ENCODE peak calls at places on chromosomes 13 and 19, in four cellular contexts. One of them, this sample, is unnamed. For H3K9me3, the result is how much of the 10 kb centered on the place peaks cover.

GRCh38 chr13:51587372-51587771 is 3.1 kb downstream of the WDFY2 start:
- DNase-seq in ovary: no peak
- DNase-seq in ascending aorta: no peak
- DNase-seq in psoas muscle: no peak
- DNase-seq in this sample: no peak

GRCh38 chr13:51518847-51519246 is 65.4 kb upstream of the WDFY2 start:
- DNase-seq in ovary: no peak
- DNase-seq in ascending aorta: no peak
- DNase-seq in psoas muscle: no peak
- DNase-seq in this sample: no peak

GRCh38 chr19:49890349-49891311 is 6.1 kb downstream of the IL4I1 start:
- DNase-seq in ovary: peak
- DNase-seq in ascending aorta: no peak
- DNase-seq in psoas muscle: no peak
- DNase-seq in this sample: no peak

GRCh38 chr13:89214115-89214514 is 1542.9 kb downstream of the SLITRK5 start:
- DNase-seq in ovary: no peak
- DNase-seq in ascending aorta: no peak
- DNase-seq in psoas muscle: no peak
- DNase-seq in this sample: no peak

GRCh38 chr19:7863157-7863970 is 10.8 kb downstream of the PRR36 start:
- DNase-seq in ovary: peak
- DNase-seq in ascending aorta: no peak
- DNase-seq in psoas muscle: peak
- DNase-seq in this sample: no peak

GRCh38 chr13:78129850-78130249 is 211.2 kb upstream of the EDNRB start:
- DNase-seq in ovary: no peak
- DNase-seq in ascending aorta: no peak
- DNase-seq in psoas muscle: no peak
- DNase-seq in this sample: no peak

GRCh38 chr13:41917641-41918040 is 43.3 kb downstream of the VWA8 start:
- DNase-seq in ovary: no peak
- DNase-seq in ascending aorta: no peak
- DNase-seq in psoas muscle: no peak
- DNase-seq in this sample: no peak

GRCh38 chr13:107512551-107512950 is 702.8 kb downstream of the LIG4 start:
- DNase-seq in ovary: no peak
- DNase-seq in ascending aorta: no peak
- DNase-seq in psoas muscle: no peak
- DNase-seq in this sample: no peak

GRCh38 chr13:113058988-113059850 is 46.4 kb upstream of the F7 start:
- DNase-seq in ovary: no peak
- DNase-seq in ascending aorta: no peak
- DNase-seq in psoas muscle: peak
- DNase-seq in this sample: no peak

GRCh38 chr19:38070573-38070972 is 153.4 kb downstream of the DPF1 start:
- DNase-seq in ovary: no peak
- DNase-seq in ascending aorta: no peak
- DNase-seq in psoas muscle: no peak
- DNase-seq in this sample: no peak

GRCh38 chr19:1470864-1471513 is 8.0 kb downstream of the C19orf25 start:
- DNase-seq in ovary: no peak
- DNase-seq in ascending aorta: no peak
- DNase-seq in psoas muscle: peak
- DNase-seq in this sample: no peak

GRCh38 chr19:1469936-1470863 is 8.8 kb downstream of the C19orf25 start:
- DNase-seq in ovary: no peak
- DNase-seq in ascending aorta: no peak
- DNase-seq in psoas muscle: peak
- DNase-seq in this sample: no peak

GRCh38 chr19:1472227-1473055 is 6.6 kb downstream of the C19orf25 start:
- DNase-seq in ovary: no peak
- DNase-seq in ascending aorta: no peak
- DNase-seq in psoas muscle: peak
- DNase-seq in this sample: no peak

GRCh38 chr19:1473056-1473400 is 6.0 kb downstream of the C19orf25 start:
- DNase-seq in ovary: no peak
- DNase-seq in ascending aorta: no peak
- DNase-seq in psoas muscle: peak
- DNase-seq in this sample: no peak

DNA sequence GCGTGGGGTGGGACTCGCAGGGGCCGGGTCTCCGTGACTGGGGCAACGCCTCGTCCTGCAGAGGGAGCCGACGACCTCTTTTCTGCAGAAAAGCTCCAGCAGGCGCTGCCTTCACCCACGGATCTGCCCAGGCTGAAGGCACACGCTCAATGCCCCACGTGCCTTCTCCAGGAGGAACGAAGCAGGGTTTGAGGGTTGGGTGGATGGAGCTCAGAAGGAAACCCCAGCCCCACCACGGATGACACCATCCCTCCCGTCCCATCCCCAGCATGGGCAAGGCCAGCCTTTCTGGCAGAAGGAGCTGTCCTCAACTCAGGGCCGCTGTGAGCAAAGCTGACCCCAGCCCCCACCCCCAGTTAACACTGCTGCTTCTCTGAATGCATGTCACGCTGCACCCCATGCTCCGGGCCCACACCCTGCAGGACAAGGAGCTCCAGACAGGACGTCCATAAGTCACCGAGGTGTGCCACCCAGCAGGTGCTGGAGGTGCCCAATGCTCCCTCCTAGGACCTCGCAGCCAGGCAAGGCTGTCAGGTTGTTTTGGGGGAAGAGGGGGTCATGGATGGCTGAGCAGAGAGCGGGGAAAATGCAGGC is 7.4 kb downstream of the C19orf25 start:
- DNase-seq in ovary: no peak
- DNase-seq in ascending aorta: no peak
- DNase-seq in psoas muscle: peak
- DNase-seq in this sample: no peak
- H3K4me3 ChIP-seq in ovary: no peak
- H3K4me3 ChIP-seq in ascending aorta: peak
- H3K4me3 ChIP-seq in psoas muscle: peak
- H3K4me3 ChIP-seq in this sample: no peak

GRCh38 chr19:27851002-27851481 is 1361.9 kb downstream of the UQCRFS1 start:
- DNase-seq in ovary: no peak
- DNase-seq in ascending aorta: no peak
- DNase-seq in psoas muscle: no peak
- DNase-seq in this sample: no peak

GRCh38 chr19:27846944-27847343 is 1366.0 kb downstream of the UQCRFS1 start:
- DNase-seq in ovary: no peak
- DNase-seq in ascending aorta: no peak
- DNase-seq in psoas muscle: no peak
- DNase-seq in this sample: no peak

GRCh38 chr19:27851543-27852060 is 1361.3 kb downstream of the UQCRFS1 start:
- DNase-seq in ovary: no peak
- DNase-seq in ascending aorta: no peak
- DNase-seq in psoas muscle: no peak
- DNase-seq in this sample: no peak
- H3K9me3 ChIP-seq in ovary: under half
- H3K9me3 ChIP-seq in ascending aorta: under half
- H3K9me3 ChIP-seq in psoas muscle: under half
- H3K9me3 ChIP-seq in this sample: under half

GRCh38 chr13:48561461-48562224 is 28.8 kb upstream of the RCBTB2 start:
- DNase-seq in ovary: no peak
- DNase-seq in ascending aorta: no peak
- DNase-seq in psoas muscle: no peak
- DNase-seq in this sample: no peak

GRCh38 chr13:48562296-48563066 is 29.6 kb upstream of the RCBTB2 start:
- DNase-seq in ovary: no peak
- DNase-seq in ascending aorta: no peak
- DNase-seq in psoas muscle: no peak
- DNase-seq in this sample: no peak

GRCh38 chr13:48560657-48561337 is 27.9 kb upstream of the RCBTB2 start:
- DNase-seq in ovary: no peak
- DNase-seq in ascending aorta: no peak
- DNase-seq in psoas muscle: no peak
- DNase-seq in this sample: no peak

GRCh38 chr13:48563611-48564010 is 30.7 kb upstream of the RCBTB2 start:
- DNase-seq in ovary: no peak
- DNase-seq in ascending aorta: no peak
- DNase-seq in psoas muscle: no peak
- DNase-seq in this sample: no peak

DNA sequence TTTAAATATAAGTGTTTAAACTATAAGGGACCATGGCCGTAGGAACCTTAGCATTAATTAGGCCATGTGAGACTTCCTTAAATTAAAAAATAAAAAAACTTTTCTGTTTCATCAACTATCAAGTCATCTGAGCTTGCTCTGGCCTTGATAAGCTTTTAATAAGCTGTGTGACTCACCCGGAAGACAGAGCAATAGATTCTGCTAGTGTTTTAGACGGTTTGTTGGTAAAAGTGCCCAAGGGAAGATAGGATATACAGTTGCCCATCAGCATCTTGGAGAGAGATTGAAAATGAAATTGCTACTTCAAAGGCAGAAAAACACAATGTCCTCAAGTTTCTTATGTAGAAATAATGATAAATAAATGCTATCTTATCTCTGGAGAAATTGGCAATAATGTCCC is 31.2 kb upstream of the RCBTB2 start:
- DNase-seq in ovary: no peak
- DNase-seq in ascending aorta: no peak
- DNase-seq in psoas muscle: no peak
- DNase-seq in this sample: no peak
- H3K4me3 ChIP-seq in ovary: no peak
- H3K4me3 ChIP-seq in ascending aorta: no peak
- H3K4me3 ChIP-seq in psoas muscle: no peak
- H3K4me3 ChIP-seq in this sample: no peak

DNA sequence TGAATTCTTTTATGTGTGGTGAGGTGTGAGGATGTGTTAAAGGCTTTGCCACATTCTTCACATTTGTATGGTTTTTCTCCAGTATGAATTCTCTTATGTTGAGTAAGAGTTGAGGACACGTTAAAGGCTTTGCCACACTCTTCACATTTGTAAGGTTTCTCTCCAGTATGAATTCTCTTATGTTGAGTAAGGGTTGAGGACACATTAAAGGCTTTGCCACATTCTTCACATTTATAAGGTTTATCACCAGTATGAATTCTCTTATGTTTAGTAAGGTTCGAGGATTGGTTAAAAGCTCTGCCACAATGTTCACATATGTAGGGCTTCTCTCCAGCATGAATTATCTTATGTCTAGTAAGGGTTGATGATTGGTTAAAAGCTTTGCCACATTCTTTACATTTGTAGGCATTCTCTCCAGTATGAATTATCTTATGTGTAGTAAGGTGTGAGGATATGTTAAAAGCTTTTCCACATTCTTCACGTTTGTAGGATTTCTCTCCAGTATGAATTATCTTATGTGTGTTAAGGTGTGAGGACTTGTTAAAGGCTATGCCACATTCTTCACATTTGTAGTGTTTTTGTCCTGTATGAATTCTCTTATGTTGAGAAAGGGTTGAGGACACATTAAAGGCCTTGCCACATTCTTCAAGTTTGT is 27.1 kb downstream of the ZNF724 start:
- DNase-seq in ovary: no peak
- DNase-seq in ascending aorta: no peak
- DNase-seq in psoas muscle: no peak
- DNase-seq in this sample: no peak
- H3K9me3 ChIP-seq in ovary: under half
- H3K9me3 ChIP-seq in ascending aorta: half or more
- H3K9me3 ChIP-seq in psoas muscle: half or more
- H3K9me3 ChIP-seq in this sample: half or more

This sample was measured in tibial artery.